ENCODE peak calls at places on chromosomes 1 and 21, in four cellular contexts. J is adrenal gland, P is transverse colon, V is lower lobe of right lung. Z is an unnamed sample.

GRCh38 chr1:84020151-84020550 is 21.2 kb upstream of the TTLL7 start:
- DNase-seq in J (no peak), P (no peak), V (no peak), Z (no peak)

GRCh38 chr1:31152181-31152768 is 86.8 kb upstream of the PUM1 start:
- DNase-seq in J (peak; percentile 59), P (no peak), V (no peak), Z (no peak)

GRCh38 chr1:152034654-152035405 is 2.0 kb downstream of the S100A11 start:
- DNase-seq in J (peak; percentile 23), P (peak; percentile 72), V (no peak), Z (no peak)

GRCh38 chr1:40041466-40041838 is 923 bp downstream of the CAP1 start:
- DNase-seq in J (no peak), P (no peak), V (no peak), Z (no peak)

GRCh38 chr21:17925900-17926299 is 106.7 kb upstream of the C21orf91 start:
- DNase-seq in J (peak; percentile 20), P (no peak), V (no peak), Z (no peak)

GRCh38 chr1:38991638-38992449 is 768 bp downstream of the AKIRIN1 start:
- DNase-seq in J (peak; percentile 44), P (peak; percentile 37), V (peak; percentile 48), Z (no peak)

GRCh38 chr1:27351541-27352107 is 9.8 kb downstream of the SYTL1 start:
- DNase-seq in J (no peak), P (no peak), V (no peak), Z (no peak)

GRCh38 chr1:19398309-19398760 is 86.2 kb downstream of the SLC66A1 start:
- DNase-seq in J (no peak), P (peak; percentile 39), V (no peak), Z (peak; percentile 74)

GRCh38 chr1:63277195-63278192 is 44.9 kb upstream of the FOXD3 start:
- DNase-seq in J (no peak), P (peak; percentile 28), V (no peak), Z (no peak)

GRCh38 chr1:47705517-47706130 is 267.8 kb downstream of the FOXD2 start:
- DNase-seq in J (no peak), P (no peak), V (no peak), Z (no peak)

DNA sequence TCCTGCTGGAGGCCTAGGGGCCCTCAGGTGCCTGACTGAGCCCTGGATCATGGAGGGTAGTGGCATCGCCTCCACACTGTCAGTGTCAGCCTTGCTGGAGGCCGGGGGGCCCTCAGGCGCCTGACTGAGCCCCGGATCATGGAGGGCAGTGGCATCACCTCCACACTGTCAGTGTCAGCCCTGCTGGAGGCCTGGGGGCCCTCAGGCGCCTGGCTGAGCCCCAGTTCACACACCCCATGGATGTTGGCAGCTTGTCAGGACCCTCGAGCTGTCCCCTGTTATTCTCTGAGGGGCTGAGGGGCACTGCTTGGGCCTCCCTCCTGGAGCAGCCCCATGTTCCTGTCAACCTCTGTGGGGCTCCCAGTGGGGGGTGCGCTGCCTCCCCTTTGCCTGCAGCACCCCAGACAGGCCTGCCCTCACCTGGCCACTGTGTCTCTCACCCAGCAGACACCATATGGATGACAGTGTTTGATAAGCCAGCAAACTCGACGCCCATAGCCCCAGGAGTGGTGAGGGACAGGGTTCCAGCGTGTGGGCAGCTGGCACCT is 197.6 kb downstream of the LIPI start:
- DNase-seq in J (no peak), P (no peak), V (no peak), Z (no peak)
- H3K4me3 ChIP-seq in J (no peak overlapping the region), P (no peak overlapping the region), V (no peak overlapping the region), Z (no peak overlapping the region)

DNA sequence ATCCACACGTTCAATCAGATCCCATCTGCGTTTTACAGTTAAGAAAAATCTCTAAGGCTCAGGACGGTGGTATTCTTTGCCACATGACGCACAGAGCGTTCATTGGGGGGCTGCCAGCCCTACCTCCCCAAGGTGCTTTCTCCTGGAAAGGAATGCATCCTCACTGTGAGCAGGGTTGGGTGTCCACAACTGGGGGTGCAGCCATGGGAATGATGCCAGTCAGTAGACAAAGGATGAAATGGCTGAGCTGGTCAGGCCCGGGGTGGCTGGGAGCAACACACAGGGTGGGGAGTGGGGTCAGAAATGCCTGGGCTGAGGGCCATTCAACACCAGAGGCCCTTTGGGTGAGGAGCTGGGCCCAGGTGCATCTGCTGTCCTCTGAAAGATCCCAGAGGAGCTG is 25.9 kb downstream of the OPTC start:
- DNase-seq in J (no peak), P (no peak), V (no peak), Z (no peak)
- H3K27me3 ChIP-seq in J (no peaks in the 10 kb centered on the region), P (no peaks in the 10 kb centered on the region), V (no peaks in the 10 kb centered on the region), Z (no peaks in the 10 kb centered on the region)

GRCh38 chr1:109477821-109478220 is 5.9 kb upstream of the ATXN7L2 start:
- DNase-seq in J (no peak), P (no peak), V (no peak), Z (no peak)
- H3K9me3 ChIP-seq in J (no peaks in the 10 kb centered on the region), P (no peaks in the 10 kb centered on the region), V (no peaks in the 10 kb centered on the region), Z (no peaks in the 10 kb centered on the region)

GRCh38 chr21:33373451-33373850 is 29.8 kb upstream of the IFNGR2 start:
- DNase-seq in J (no peak), P (peak; percentile 2), V (no peak), Z (no peak)
- H3K4me3 ChIP-seq in J (no peak overlapping the region), P (no peak overlapping the region), V (no peak overlapping the region), Z (no peak overlapping the region)

Z was measured in thoracic aorta.